ENCODE peak calls at places on chromosomes 12 and 14, in four cellular contexts. One of them, this sample, is unnamed.

GRCh38 chr12:100720016-100720654 is 74.4 kb upstream of the ANO4 start:
- DNase-seq in activated CD8-positive, alpha-beta T cell treated with anti-CD3 and anti-CD28 coated beads for 36 hours: no peak
- DNase-seq in left ventricle myocardium inferior: no peak
- DNase-seq in stomach: no peak
- DNase-seq in this sample: no peak

GRCh38 chr12:108129017-108129812 is at the start of gene WSCD2:
- DNase-seq in activated CD8-positive, alpha-beta T cell treated with anti-CD3 and anti-CD28 coated beads for 36 hours: peak
- DNase-seq in stomach: peak
- DNase-seq in left ventricle myocardium inferior: peak
- DNase-seq in this sample: no peak

GRCh38 chr12:69497308-69498026 is 27.3 kb downstream of the FRS2 start:
- DNase-seq in activated CD8-positive, alpha-beta T cell treated with anti-CD3 and anti-CD28 coated beads for 36 hours: no peak
- DNase-seq in left ventricle myocardium inferior: no peak
- DNase-seq in stomach: no peak
- DNase-seq in this sample: no peak

GRCh38 chr12:132328282-132329029 is 933 bp downstream of the GALNT9 start:
- DNase-seq in stomach: no peak
- DNase-seq in left ventricle myocardium inferior: no peak
- DNase-seq in activated CD8-positive, alpha-beta T cell treated with anti-CD3 and anti-CD28 coated beads for 36 hours: no peak
- DNase-seq in this sample: no peak

GRCh38 chr14:90378249-90378648 is 18.6 kb upstream of the CALM1 start:
- DNase-seq in activated CD8-positive, alpha-beta T cell treated with anti-CD3 and anti-CD28 coated beads for 36 hours: no peak
- DNase-seq in stomach: no peak
- DNase-seq in left ventricle myocardium inferior: no peak
- DNase-seq in this sample: no peak

GRCh38 chr12:22687677-22688076 is 62.7 kb downstream of the ETNK1 start:
- DNase-seq in activated CD8-positive, alpha-beta T cell treated with anti-CD3 and anti-CD28 coated beads for 36 hours: peak
- DNase-seq in stomach: no peak
- DNase-seq in left ventricle myocardium inferior: no peak
- DNase-seq in this sample: no peak

GRCh38 chr12:51951843-51952722 is 584 bp downstream of the ACVR1B start:
- DNase-seq in activated CD8-positive, alpha-beta T cell treated with anti-CD3 and anti-CD28 coated beads for 36 hours: peak
- DNase-seq in stomach: no peak
- DNase-seq in left ventricle myocardium inferior: no peak
- DNase-seq in this sample: no peak

GRCh38 chr12:12723681-12724420 is 6.7 kb downstream of the CDKN1B start:
- DNase-seq in left ventricle myocardium inferior: peak
- DNase-seq in activated CD8-positive, alpha-beta T cell treated with anti-CD3 and anti-CD28 coated beads for 36 hours: peak
- DNase-seq in stomach: peak
- DNase-seq in this sample: no peak

GRCh38 chr14:91417983-91418386 is 365 bp upstream of the CCDC88C start:
- DNase-seq in stomach: peak
- DNase-seq in activated CD8-positive, alpha-beta T cell treated with anti-CD3 and anti-CD28 coated beads for 36 hours: peak
- DNase-seq in left ventricle myocardium inferior: no peak
- DNase-seq in this sample: no peak

GRCh38 chr14:105313381-105314286 is 914 bp upstream of the PACS2 start:
- DNase-seq in activated CD8-positive, alpha-beta T cell treated with anti-CD3 and anti-CD28 coated beads for 36 hours: peak
- DNase-seq in left ventricle myocardium inferior: no peak
- DNase-seq in stomach: peak
- DNase-seq in this sample: no peak

GRCh38 chr14:103518416-103519042 is 4.1 kb downstream of the CKB start:
- DNase-seq in left ventricle myocardium inferior: peak
- DNase-seq in activated CD8-positive, alpha-beta T cell treated with anti-CD3 and anti-CD28 coated beads for 36 hours: peak
- DNase-seq in stomach: peak
- DNase-seq in this sample: no peak
- TF ChIP-seq CTCF in left ventricle myocardium inferior: peak
- TF ChIP-seq CTCF in activated CD8-positive, alpha-beta T cell treated with anti-CD3 and anti-CD28 coated beads for 36 hours: peak
- TF ChIP-seq CTCF in stomach: peak
- TF ChIP-seq CTCF in this sample: peak

GRCh38 chr12:92928962-92929915 is at the start of gene EEA1:
- DNase-seq in activated CD8-positive, alpha-beta T cell treated with anti-CD3 and anti-CD28 coated beads for 36 hours: peak
- DNase-seq in left ventricle myocardium inferior: peak
- DNase-seq in stomach: peak
- DNase-seq in this sample: peak
- TF ChIP-seq CTCF in activated CD8-positive, alpha-beta T cell treated with anti-CD3 and anti-CD28 coated beads for 36 hours: no peak
- TF ChIP-seq CTCF in left ventricle myocardium inferior: peak
- TF ChIP-seq CTCF in stomach: no peak
- TF ChIP-seq CTCF in this sample: no peak

GRCh38 chr14:56487090-56487667 is 92.4 kb upstream of the TMEM260 start:
- DNase-seq in activated CD8-positive, alpha-beta T cell treated with anti-CD3 and anti-CD28 coated beads for 36 hours: no peak
- DNase-seq in left ventricle myocardium inferior: no peak
- DNase-seq in stomach: no peak
- DNase-seq in this sample: no peak
- TF ChIP-seq CTCF in activated CD8-positive, alpha-beta T cell treated with anti-CD3 and anti-CD28 coated beads for 36 hours: no peak
- TF ChIP-seq CTCF in left ventricle myocardium inferior: peak
- TF ChIP-seq CTCF in stomach: no peak
- TF ChIP-seq CTCF in this sample: peak

GRCh38 chr12:39003541-39004160 is 98.3 kb upstream of the CPNE8 start:
- DNase-seq in left ventricle myocardium inferior: no peak
- DNase-seq in stomach: no peak
- DNase-seq in activated CD8-positive, alpha-beta T cell treated with anti-CD3 and anti-CD28 coated beads for 36 hours: no peak
- DNase-seq in this sample: no peak
- TF ChIP-seq CTCF in left ventricle myocardium inferior: no peak
- TF ChIP-seq CTCF in stomach: no peak
- TF ChIP-seq CTCF in activated CD8-positive, alpha-beta T cell treated with anti-CD3 and anti-CD28 coated beads for 36 hours: no peak
- TF ChIP-seq CTCF in this sample: no peak

This sample was measured in lung.